ENCODE peak calls at places on chromosomes 3 and 15, in four cellular contexts. G, M, S and Y are unnamed samples.

GRCh38 chr15:62059818-62060115 is 480 bp downstream of the VPS13C start:
- DNase-seq in M (no peak), G (no peak), S (peak), Y (peak)

GRCh38 chr3:49276475-49277356 is at the start of gene C3orf62:
- DNase-seq in S (no peak), G (no peak), M (peak), Y (peak)

GRCh38 chr15:85772668-85773067 is 22.1 kb downstream of the KLHL25 start:
- DNase-seq in G (no peak), S (no peak), M (no peak), Y (no peak)

GRCh38 chr15:61047783-61048182 is 181.3 kb downstream of the RORA start:
- DNase-seq in M (no peak), S (no peak), G (no peak), Y (no peak)

GRCh38 chr3:194166682-194167479 is 30.9 kb downstream of the HES1 start:
- DNase-seq in S (no peak), M (no peak), G (peak), Y (no peak)

GRCh38 chr3:42853056-42853455 is 22.6 kb downstream of the CYP8B1 start:
- DNase-seq in M (no peak), G (no peak), S (no peak), Y (no peak)

GRCh38 chr3:179347108-179347382 is 464 bp upstream of the MFN1 start:
- DNase-seq in S (no peak), G (no peak), M (no peak), Y (no peak)

GRCh38 chr3:16456784-16457415 is 56.6 kb downstream of the RFTN1 start:
- DNase-seq in S (no peak), G (no peak), M (no peak), Y (peak)

GRCh38 chr3:50627407-50628051 is 10.6 kb downstream of the MAPKAPK3 start:
- DNase-seq in S (no peak), G (no peak), M (no peak), Y (peak)

GRCh38 chr3:45275006-45275704 is 49.1 kb upstream of the TMEM158 start:
- DNase-seq in G (no peak), S (no peak), M (no peak), Y (no peak)

GRCh38 chr3:149964296-149964695 is 6.4 kb downstream of the PFN2 start:
- DNase-seq in G (no peak), M (no peak), S (no peak), Y (no peak)

GRCh38 chr3:112774293-112774926 is 72.3 kb downstream of the CD200R1L start:
- DNase-seq in S (no peak), G (no peak), M (no peak), Y (peak)

GRCh38 chr15:88048237-88048636 is 208.3 kb downstream of the NTRK3 start:
- DNase-seq in G (no peak), M (no peak), S (no peak), Y (no peak)

GRCh38 chr15:36106640-36107335 is 472.6 kb upstream of the CDIN1 start:
- DNase-seq in S (no peak), G (no peak), M (no peak), Y (no peak)

GRCh38 chr3:178794711-178795110 is 258.5 kb downstream of the KCNMB2 start:
- DNase-seq in M (no peak), G (no peak), S (no peak), Y (no peak)

DNA sequence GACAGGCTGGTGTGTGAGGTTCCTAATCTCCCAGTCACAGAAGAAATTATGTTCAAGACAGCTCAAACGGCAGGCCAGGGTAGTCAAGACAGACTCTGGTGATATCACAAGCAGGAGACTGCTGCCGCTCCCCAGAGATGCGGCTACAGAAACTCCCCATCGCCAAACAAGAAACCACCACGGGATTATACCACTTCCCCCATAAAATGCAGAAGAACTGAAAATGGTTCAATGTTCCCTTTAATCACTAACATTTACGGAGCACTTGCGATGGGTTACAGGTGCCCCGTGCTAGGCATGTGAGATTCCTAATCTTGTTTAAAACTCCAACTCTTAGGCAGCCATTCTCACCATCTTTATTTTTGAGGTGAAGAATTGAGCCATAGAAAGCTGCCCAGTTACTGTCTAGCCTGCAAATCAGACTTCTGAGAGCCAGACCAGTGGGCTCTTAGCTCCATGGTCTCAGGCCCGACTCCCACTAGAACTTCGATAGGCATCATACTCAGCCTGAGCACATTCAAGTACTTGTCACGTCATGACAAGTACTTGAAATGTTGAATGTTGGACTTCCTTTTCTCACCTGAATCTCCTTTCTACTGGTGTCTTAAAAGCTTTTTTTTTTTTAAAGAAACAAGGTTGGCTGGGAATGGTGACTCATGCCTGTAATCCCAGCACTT is 58.4 kb downstream of the TBC1D2B start:
- DNase-seq in G (no peak), S (no peak), M (no peak), Y (no peak)
- TF ChIP-seq PHF8 in G (no peak), S (no peak), M (no peak), Y (no peak)

DNA sequence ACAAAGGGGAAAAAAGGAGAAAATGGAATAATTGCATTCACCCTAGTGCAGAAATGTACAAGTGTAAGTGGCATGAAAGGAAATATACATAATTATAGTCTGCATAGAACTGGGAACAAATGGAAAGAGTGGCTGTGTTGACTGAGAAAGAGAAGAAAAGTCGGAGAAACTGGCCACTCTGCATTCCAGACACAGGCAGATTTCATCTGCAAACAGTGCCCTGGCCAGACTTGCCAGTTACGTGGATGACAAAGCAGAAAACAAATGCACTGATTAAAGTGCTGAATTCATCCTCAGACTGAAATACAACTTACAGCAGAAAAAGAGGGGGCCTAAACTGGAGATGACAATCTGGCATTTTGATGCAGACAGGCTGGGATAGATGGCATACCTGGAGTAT is 129.8 kb downstream of the FGF12 start:
- DNase-seq in S (no peak), G (no peak), M (no peak), Y (no peak)
- TF ChIP-seq KDM1A in S (no peak), G (no peak), M (no peak), Y (no peak)

GRCh38 chr3:64595253-64595694 is 92.5 kb downstream of the ADAMTS9 start:
- DNase-seq in M (no peak), G (no peak), S (no peak), Y (no peak)
- TF ChIP-seq PHF8 in M (no peak), G (no peak), S (no peak), Y (no peak)

GRCh38 chr15:74523982-74524381 is 17.0 kb upstream of the ARID3B start:
- DNase-seq in M (no peak), S (no peak), G (no peak), Y (no peak)
- TF ChIP-seq KDM1A in M (no peak), S (no peak), G (no peak), Y (no peak)

GRCh38 chr15:39594056-39594763 is 13.3 kb downstream of the THBS1 start:
- DNase-seq in G (no peak), S (no peak), M (no peak), Y (no peak)

GRCh38 chr15:39596358-39597051 is 15.6 kb downstream of the THBS1 start:
- DNase-seq in M (no peak), S (no peak), G (no peak), Y (no peak)

GRCh38 chr15:39595621-39596221 is 14.8 kb downstream of the THBS1 start:
- DNase-seq in S (no peak), G (no peak), M (no peak), Y (no peak)

GRCh38 chr15:39593071-39594055 is 12.5 kb downstream of the THBS1 start:
- DNase-seq in G (no peak), S (no peak), M (no peak), Y (no peak)

DNA sequence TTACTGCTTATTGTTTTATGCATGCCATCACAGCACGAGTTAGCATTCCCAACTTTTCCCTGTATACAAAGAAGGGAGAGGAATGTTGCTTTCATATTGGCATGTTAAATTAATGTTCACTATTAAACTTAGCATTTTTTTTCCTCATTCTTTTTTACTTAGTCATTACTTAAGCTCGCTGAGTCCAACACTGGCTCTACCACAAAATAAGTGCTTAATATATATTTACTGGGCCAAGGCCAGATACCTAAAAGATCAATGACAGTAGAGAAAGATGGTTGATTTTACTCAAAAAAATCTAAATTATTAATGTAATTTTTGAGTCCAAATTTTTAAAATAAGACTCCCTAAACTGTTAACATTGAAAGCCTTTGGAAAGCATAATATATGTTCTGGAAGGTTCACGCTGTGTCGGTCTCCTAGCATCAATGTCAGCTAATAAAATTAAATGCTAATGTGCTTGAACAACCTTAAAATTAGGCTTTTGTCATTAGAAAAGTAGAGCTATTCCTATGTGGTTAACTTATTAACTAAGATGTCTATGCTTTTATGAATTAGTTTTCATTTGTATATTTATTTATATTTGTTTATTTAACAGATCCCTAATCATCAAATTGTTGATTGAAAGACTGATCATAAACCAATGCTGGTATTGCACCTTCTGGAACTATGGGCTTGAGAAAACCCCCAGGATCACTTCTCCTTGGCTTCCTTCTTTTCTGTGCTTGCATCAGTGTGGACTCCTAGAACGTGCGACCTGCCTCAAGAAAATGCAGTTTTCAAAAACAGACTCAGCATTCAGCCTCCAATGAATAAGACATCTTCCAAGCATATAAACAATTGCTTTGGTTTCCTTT is 14.1 kb downstream of the THBS1 start:
- DNase-seq in M (no peak), G (no peak), S (no peak), Y (no peak)
- TF ChIP-seq PHF8 in M (no peak), G (no peak), S (no peak), Y (no peak)

DNA sequence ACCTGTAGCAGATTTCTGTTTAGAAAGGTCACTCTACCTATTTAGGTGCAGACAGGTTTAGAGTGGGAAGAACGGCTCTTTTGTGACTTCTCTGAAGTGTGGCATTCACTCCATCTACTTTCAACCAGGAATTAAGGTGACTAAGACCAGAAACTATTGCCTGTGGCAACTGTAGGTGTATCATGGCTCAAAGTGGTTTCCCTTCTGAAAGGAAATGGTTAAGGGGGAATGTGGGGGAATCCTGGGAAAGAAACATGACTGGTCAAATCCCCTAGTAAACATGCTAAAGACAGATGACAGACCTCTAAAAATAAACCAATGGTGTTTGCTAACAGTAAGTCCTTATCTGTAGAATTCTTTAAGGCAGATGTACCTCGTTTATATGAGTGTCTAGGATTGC is 57.0 kb downstream of the MEGF11 start:
- DNase-seq in S (no peak), G (no peak), M (no peak), Y (no peak)
- TF ChIP-seq KDM1A in S (no peak), G (no peak), M (no peak), Y (no peak)

GRCh38 chr3:127671523-127672428 is 976 bp upstream of the ABTB1 start:
- DNase-seq in S (no peak), M (peak), G (peak), Y (no peak)
- TF ChIP-seq PHF8 in S (no peak), M (no peak), G (no peak), Y (no peak)

GRCh38 chr3:191066669-191067068 is 132.4 kb upstream of the OSTN start:
- DNase-seq in M (no peak), G (no peak), S (no peak), Y (peak)

GRCh38 chr3:191068946-191069813 is 129.9 kb upstream of the OSTN start:
- DNase-seq in M (no peak), G (no peak), S (no peak), Y (no peak)

GRCh38 chr3:191070762-191071365 is 128.2 kb upstream of the OSTN start:
- DNase-seq in M (no peak), S (no peak), G (no peak), Y (no peak)

GRCh38 chr3:191074511-191074910 is 124.5 kb upstream of the OSTN start:
- DNase-seq in M (no peak), G (no peak), S (no peak), Y (no peak)

GRCh38 chr3:191070201-191070600 is 128.8 kb upstream of the OSTN start:
- DNase-seq in M (no peak), G (no peak), S (no peak), Y (no peak)
- TF ChIP-seq KDM1A in M (no peak), G (no peak), S (no peak), Y (no peak)

GRCh38 chr15:77541421-77542181 is 91.1 kb downstream of the LINGO1 start:
- DNase-seq in S (no peak), M (no peak), G (no peak), Y (no peak)
- TF ChIP-seq PHF8 in S (no peak), M (no peak), G (no peak), Y (no peak)